ENCODE peak calls at places on chromosomes 13 and 19, in nine cellular contexts. One of them, this sample, is unnamed.

GRCh38 chr19:2294377-2295335 is 12.7 kb upstream of the PEAK3 start:
- DNase-seq in GM20000: no peak
- DNase-seq in NCI-H2107: no peak
- DNase-seq in mucosa of gallbladder: no peak
- DNase-seq in head of caudate nucleus: peak
- DNase-seq in endothelial cell: no peak
- DNase-seq in T-helper 17 cell: no peak
- DNase-seq in right atrium auricular region: no peak
- DNase-seq in AG08395: peak
- DNase-seq in this sample: peak

GRCh38 chr13:98338312-98338711 is 161.2 kb upstream of the RNF113B start:
- DNase-seq in T-helper 17 cell: no peak
- DNase-seq in right atrium auricular region: no peak
- DNase-seq in GM20000: no peak
- DNase-seq in NCI-H2107: no peak
- DNase-seq in mucosa of gallbladder: no peak
- DNase-seq in head of caudate nucleus: no peak
- DNase-seq in AG08395: no peak
- DNase-seq in endothelial cell: no peak
- DNase-seq in this sample: no peak

GRCh38 chr13:111313911-111314425 is 6.5 kb upstream of the TEX29 start:
- DNase-seq in right atrium auricular region: no peak
- DNase-seq in NCI-H2107: no peak
- DNase-seq in mucosa of gallbladder: no peak
- DNase-seq in GM20000: no peak
- DNase-seq in endothelial cell: no peak
- DNase-seq in AG08395: no peak
- DNase-seq in T-helper 17 cell: no peak
- DNase-seq in head of caudate nucleus: no peak
- DNase-seq in this sample: no peak

GRCh38 chr13:40445557-40445990 is 220.9 kb downstream of the FOXO1 start:
- DNase-seq in GM20000: peak
- DNase-seq in mucosa of gallbladder: peak
- DNase-seq in right atrium auricular region: peak
- DNase-seq in T-helper 17 cell: no peak
- DNase-seq in NCI-H2107: no peak
- DNase-seq in AG08395: no peak
- DNase-seq in head of caudate nucleus: peak
- DNase-seq in endothelial cell: peak
- DNase-seq in this sample: no peak

GRCh38 chr13:87680298-87680697 is 9.1 kb downstream of the SLITRK5 start:
- DNase-seq in head of caudate nucleus: no peak
- DNase-seq in AG08395: no peak
- DNase-seq in right atrium auricular region: no peak
- DNase-seq in NCI-H2107: no peak
- DNase-seq in endothelial cell: peak
- DNase-seq in mucosa of gallbladder: no peak
- DNase-seq in GM20000: no peak
- DNase-seq in T-helper 17 cell: no peak
- DNase-seq in this sample: no peak

GRCh38 chr19:1113278-1113985 is 9.6 kb downstream of the GPX4 start:
- DNase-seq in head of caudate nucleus: peak
- DNase-seq in right atrium auricular region: peak
- DNase-seq in mucosa of gallbladder: peak
- DNase-seq in NCI-H2107: peak
- DNase-seq in T-helper 17 cell: peak
- DNase-seq in endothelial cell: peak
- DNase-seq in AG08395: peak
- DNase-seq in GM20000: peak
- DNase-seq in this sample: peak

GRCh38 chr13:80050252-80050651 is 290.7 kb downstream of the SPRY2 start:
- DNase-seq in right atrium auricular region: no peak
- DNase-seq in T-helper 17 cell: no peak
- DNase-seq in NCI-H2107: no peak
- DNase-seq in mucosa of gallbladder: no peak
- DNase-seq in endothelial cell: no peak
- DNase-seq in GM20000: no peak
- DNase-seq in AG08395: peak
- DNase-seq in head of caudate nucleus: no peak
- DNase-seq in this sample: no peak

GRCh38 chr13:37058801-37059135 is 720 bp downstream of the SUPT20H start:
- DNase-seq in GM20000: no peak
- DNase-seq in T-helper 17 cell: no peak
- DNase-seq in AG08395: peak
- DNase-seq in endothelial cell: peak
- DNase-seq in right atrium auricular region: no peak
- DNase-seq in head of caudate nucleus: no peak
- DNase-seq in mucosa of gallbladder: no peak
- DNase-seq in NCI-H2107: no peak
- DNase-seq in this sample: no peak

GRCh38 chr13:77800219-77800618 is 102.7 kb downstream of the SLAIN1 start:
- DNase-seq in T-helper 17 cell: no peak
- DNase-seq in GM20000: no peak
- DNase-seq in head of caudate nucleus: no peak
- DNase-seq in right atrium auricular region: no peak
- DNase-seq in NCI-H2107: no peak
- DNase-seq in endothelial cell: no peak
- DNase-seq in AG08395: peak
- DNase-seq in mucosa of gallbladder: no peak
- DNase-seq in this sample: no peak

GRCh38 chr19:2727640-2727944 is 6.4 kb upstream of the DIRAS1 start:
- DNase-seq in right atrium auricular region: no peak
- DNase-seq in NCI-H2107: no peak
- DNase-seq in T-helper 17 cell: no peak
- DNase-seq in GM20000: no peak
- DNase-seq in mucosa of gallbladder: no peak
- DNase-seq in endothelial cell: no peak
- DNase-seq in head of caudate nucleus: no peak
- DNase-seq in AG08395: no peak
- DNase-seq in this sample: peak

GRCh38 chr13:112761701-112762689 is 72.2 kb downstream of the ATP11A start:
- DNase-seq in mucosa of gallbladder: no peak
- DNase-seq in endothelial cell: no peak
- DNase-seq in NCI-H2107: no peak
- DNase-seq in AG08395: peak
- DNase-seq in GM20000: no peak
- DNase-seq in head of caudate nucleus: no peak
- DNase-seq in right atrium auricular region: peak
- DNase-seq in T-helper 17 cell: no peak
- DNase-seq in this sample: no peak

GRCh38 chr13:100650321-100650720 is 24.3 kb downstream of the TMTC4 start:
- DNase-seq in head of caudate nucleus: peak
- DNase-seq in NCI-H2107: peak
- DNase-seq in T-helper 17 cell: no peak
- DNase-seq in right atrium auricular region: no peak
- DNase-seq in endothelial cell: no peak
- DNase-seq in AG08395: no peak
- DNase-seq in GM20000: no peak
- DNase-seq in mucosa of gallbladder: no peak
- DNase-seq in this sample: no peak

GRCh38 chr13:73952683-73953082 is 181.5 kb downstream of the KLF12 start:
- DNase-seq in T-helper 17 cell: no peak
- DNase-seq in right atrium auricular region: no peak
- DNase-seq in head of caudate nucleus: no peak
- DNase-seq in NCI-H2107: no peak
- DNase-seq in mucosa of gallbladder: no peak
- DNase-seq in GM20000: no peak
- DNase-seq in endothelial cell: no peak
- DNase-seq in AG08395: no peak
- DNase-seq in this sample: no peak

GRCh38 chr19:10565028-10565566 is 713 bp downstream of the KRI1 start:
- DNase-seq in GM20000: peak
- DNase-seq in head of caudate nucleus: no peak
- DNase-seq in right atrium auricular region: no peak
- DNase-seq in T-helper 17 cell: no peak
- DNase-seq in NCI-H2107: no peak
- DNase-seq in mucosa of gallbladder: no peak
- DNase-seq in AG08395: peak
- DNase-seq in endothelial cell: peak
- DNase-seq in this sample: peak